ENCODE peak calls at places on chromosomes 4 and X, in four cellular contexts. U is K562, J is GM12891, T is GM12878. S is an unnamed sample.
A peak's percentile ranks its signal among the peaks of the same experiment; 100 is the strongest.

GRCh38 chr4:22787753-22788389 is 95.1 kb downstream of the GBA3 start:
- DNase-seq in J (no peak), U (no peak), T (no peak), S (peak; percentile 3)

GRCh38 chrX:128106630-128107029 is 54.4 kb upstream of the ACTRT1 start:
- DNase-seq in J (no peak), U (no peak), T (no peak), S (no peak)

GRCh38 chrX:153974726-153975286 is 2.3 kb downstream of the TMEM187 start:
- DNase-seq in J (no peak), U (no peak), T (no peak), S (no peak)

GRCh38 chr4:27003602-27004238 is 143.1 kb downstream of the STIM2 start:
- DNase-seq in J (no peak), T (no peak), U (no peak), S (no peak)

GRCh38 chrX:31420711-31421151 is 348.9 kb upstream of the FTHL17 start:
- DNase-seq in T (no peak), J (no peak), U (no peak), S (no peak)

GRCh38 chrX:12447448-12448154 is 309.3 kb downstream of the FRMPD4 start:
- DNase-seq in T (no peak), J (no peak), U (no peak), S (no peak)

GRCh38 chrX:151082077-151082948 is 94.1 kb upstream of the GPR50 start:
- DNase-seq in U (peak; percentile 71), J (peak; percentile 37), T (no peak), S (peak; percentile 56)

GRCh38 chr4:53365121-53365485 is 758 bp downstream of the SCFD2 start:
- DNase-seq in J (no peak), T (no peak), U (peak; percentile 13), S (peak; percentile 71)

DNA sequence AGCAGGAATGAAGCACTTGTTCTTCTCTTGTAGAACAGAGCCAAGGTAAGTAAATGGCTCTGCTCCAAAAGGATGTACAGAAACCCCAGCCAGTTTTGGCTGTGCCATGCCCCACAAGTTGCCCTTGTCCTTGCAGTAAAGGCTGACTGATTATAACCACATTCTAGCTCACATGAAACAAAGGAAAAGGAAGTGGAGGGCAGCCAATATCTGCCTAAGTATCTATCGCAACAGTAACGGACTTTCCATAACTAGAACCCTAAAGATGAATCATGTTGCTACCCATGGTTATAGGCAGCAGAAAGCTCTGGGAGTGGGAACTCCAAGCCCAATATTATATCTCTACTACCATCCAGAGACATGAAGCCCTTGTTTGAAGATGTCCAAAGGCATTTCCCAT is 95.7 kb downstream of the COMMD8 start:
- DNase-seq in J (no peak), T (no peak), U (no peak), S (peak; percentile 74)
- TF ChIP-seq SPI1 in J (no peak), T (no peak), U (no peak), S (peak; percentile 82)

GRCh38 chr4:40837094-40837870 is 87.5 kb downstream of the NSUN7 start:
- DNase-seq in J (no peak), T (no peak), U (no peak), S (no peak)

GRCh38 chr4:40840985-40841571 is 91.3 kb downstream of the NSUN7 start:
- DNase-seq in J (no peak), T (peak; percentile 64), U (peak; percentile 68), S (peak; percentile 63)

GRCh38 chr4:40840255-40840984 is 90.7 kb downstream of the NSUN7 start:
- DNase-seq in J (no peak), T (peak; percentile 42), U (no peak), S (no peak)

GRCh38 chr4:40842318-40842717 is 92.6 kb downstream of the NSUN7 start:
- DNase-seq in J (no peak), T (no peak), U (no peak), S (no peak)

GRCh38 chr4:40838742-40839141 is 89.0 kb downstream of the NSUN7 start:
- DNase-seq in T (no peak), U (no peak), J (no peak), S (no peak)
- TF ChIP-seq SPI1 in T (no peak), U (no peak), J (no peak), S (no peak)

GRCh38 chrX:16924631-16925239 is 21.7 kb upstream of the REPS2 start:
- DNase-seq in T (no peak), U (no peak), J (no peak), S (no peak)

GRCh38 chrX:16923157-16923556 is 23.3 kb upstream of the REPS2 start:
- DNase-seq in U (no peak), T (no peak), J (no peak), S (no peak)

GRCh38 chrX:16917120-16917519 is 29.3 kb upstream of the REPS2 start:
- DNase-seq in U (no peak), T (no peak), J (no peak), S (no peak)

GRCh38 chrX:16918979-16919378 is 27.5 kb upstream of the REPS2 start:
- DNase-seq in J (no peak), U (no peak), T (no peak), S (no peak)

DNA sequence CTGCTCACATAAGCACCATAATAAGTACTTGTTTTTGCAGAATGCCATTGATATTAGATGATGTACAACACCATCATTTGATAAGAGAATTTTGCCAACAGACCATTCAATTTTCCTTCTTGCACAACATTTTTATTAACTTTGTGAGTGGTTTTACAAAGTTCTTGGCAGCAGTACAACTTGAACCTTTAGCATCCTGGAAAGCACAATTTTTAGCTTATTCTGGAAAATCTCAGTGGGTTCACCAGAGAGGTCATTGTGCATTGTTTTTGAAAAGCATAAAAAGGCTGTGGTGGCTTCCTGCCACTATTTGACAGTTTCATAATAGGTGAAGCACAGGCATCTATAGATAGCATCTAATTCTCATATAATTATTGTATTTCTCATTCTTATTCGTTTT is 26.3 kb upstream of the REPS2 start:
- DNase-seq in T (no peak), U (no peak), J (no peak), S (no peak)
- TF ChIP-seq SPI1 in T (no peak), U (no peak), J (no peak), S (no peak)

DNA sequence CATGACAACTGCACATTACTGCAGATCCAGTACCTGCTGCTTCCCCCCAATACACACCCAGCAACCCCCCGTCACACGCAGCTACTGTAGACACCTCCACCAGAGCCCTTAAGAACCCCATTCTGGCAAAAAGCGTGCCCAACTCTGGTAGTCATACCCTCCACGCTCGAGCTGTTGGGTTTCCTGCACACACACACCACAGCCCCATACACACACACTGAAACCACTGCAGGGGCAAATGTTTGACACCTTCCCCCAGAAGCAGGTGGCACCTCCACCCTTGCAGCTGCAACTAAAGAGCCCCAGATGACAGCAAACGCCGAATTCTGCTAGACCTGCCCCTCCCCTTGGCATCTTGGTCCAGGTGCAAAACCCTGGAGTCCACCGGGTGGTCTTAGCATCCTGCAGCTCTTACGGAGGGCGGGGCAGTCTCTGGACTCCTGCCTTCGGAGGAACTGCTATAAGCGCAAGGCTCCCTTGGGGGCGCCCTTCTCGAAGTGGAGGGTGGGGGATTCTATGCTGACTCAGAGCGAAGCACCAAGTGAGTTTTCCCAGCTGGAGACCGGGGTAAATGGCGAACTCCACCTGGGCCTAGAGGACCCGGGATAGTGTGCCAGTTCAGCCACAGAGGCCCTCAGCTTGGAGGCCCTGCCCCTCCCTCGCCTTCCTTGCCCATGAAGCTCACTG is 1.5 kb downstream of the FRMPD3 start:
- DNase-seq in U (peak; percentile 29), J (no peak), T (no peak), S (no peak)
- TF ChIP-seq SPI1 in U (no peak), J (no peak), T (no peak), S (no peak)

GRCh38 chrX:96182366-96182765 is 502.3 kb upstream of the DIAPH2 start:
- DNase-seq in T (no peak), J (no peak), U (no peak), S (peak; percentile 36)
- TF ChIP-seq SPI1 in T (no peak), J (no peak), U (no peak), S (no peak)

GRCh38 chr4:106329027-106329618 is 12.8 kb downstream of the AIMP1 start:
- DNase-seq in T (no peak), J (no peak), U (peak; percentile 36), S (peak; percentile 23)
- TF ChIP-seq SPI1 in T (no peak), J (no peak), U (no peak), S (no peak)

GRCh38 chr4:6516281-6516680 is 43.9 kb upstream of the PPP2R2C start:
- DNase-seq in T (no peak), J (no peak), U (no peak), S (no peak)
- TF ChIP-seq SPI1 in T (no peak), J (no peak), U (no peak), S (no peak)

GRCh38 chr4:176844448-176844847 is 51.7 kb upstream of the VEGFC start:
- DNase-seq in T (no peak), J (no peak), U (no peak), S (no peak)

GRCh38 chr4:176845636-176846035 is 52.9 kb upstream of the VEGFC start:
- DNase-seq in U (no peak), J (no peak), T (no peak), S (no peak)

DNA sequence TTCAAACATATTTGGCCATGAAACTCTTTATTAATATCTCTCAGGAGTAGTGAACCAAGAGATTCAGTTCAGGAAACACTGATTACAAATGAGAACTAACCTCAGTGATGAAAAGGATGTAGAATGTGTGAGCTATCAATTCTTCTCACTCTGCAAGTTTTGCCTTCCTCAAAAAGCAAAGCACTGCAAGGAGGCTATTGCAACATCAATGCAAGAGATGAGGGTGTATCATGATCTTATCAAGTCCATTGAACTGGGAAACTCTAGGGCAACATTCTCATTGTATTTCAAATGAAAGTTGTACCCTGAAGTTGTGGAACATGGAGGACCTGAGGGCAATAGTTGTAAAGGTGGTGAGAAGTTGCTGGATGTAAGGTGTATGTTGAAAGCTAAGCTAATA is 56.4 kb upstream of the VEGFC start:
- DNase-seq in J (no peak), T (no peak), U (no peak), S (no peak)
- TF ChIP-seq SPI1 in J (no peak), T (no peak), U (no peak), S (no peak)

GRCh38 chr4:107935246-107935645 is 3.9 kb downstream of the CYP2U1 start:
- DNase-seq in T (no peak), U (no peak), J (no peak), S (no peak)

GRCh38 chr4:107937040-107937439 is 5.7 kb downstream of the CYP2U1 start:
- DNase-seq in J (no peak), T (no peak), U (no peak), S (no peak)

GRCh38 chr4:107930821-107931774 is at the start of gene CYP2U1:
- DNase-seq in U (peak; percentile 59), J (peak; percentile 76), T (no peak), S (peak; percentile 65)

GRCh38 chr4:107931775-107932321 is 499 bp downstream of the CYP2U1 start:
- DNase-seq in J (no peak), U (no peak), T (no peak), S (no peak)
- TF ChIP-seq SPI1 in J (peak; percentile 3), U (no peak), T (no peak), S (no peak)

GRCh38 chr4:153418114-153418513 is 48.0 kb upstream of the TMEM131L start:
- DNase-seq in U (no peak), J (no peak), T (no peak), S (no peak)
- TF ChIP-seq SPI1 in U (no peak), J (no peak), T (no peak), S (no peak)

S was measured in HL-60.